ENCODE peak calls at places on chromosomes 2 and 18, in ten cellular contexts. G is stimulated activated CD8-positive, alpha-beta memory T cell treated with anti-CD3 and anti-CD28 coated beads, Interleukin-2, amount 100 ng/mL, for 1 hour; O is amygdala; I is astrocyte of the spinal cord; Z is tibial nerve; A is A549; S is renal cortical epithelial cell; Q is AG09319; M is aorta; E is AG08396. N is an unnamed sample.

GRCh38 chr2:1625281-1626001 is 118.9 kb downstream of the PXDN start:
- DNase-seq in G (no peak), O (no peak), I (peak), Z (no peak), A (peak), S (peak), Q (peak), M (no peak), E (no peak), N (peak)

GRCh38 chr2:98897746-98898145 is 38.3 kb downstream of the CRACDL start:
- DNase-seq in G (no peak), O (no peak), I (no peak), Z (no peak), A (no peak), S (no peak), Q (no peak), M (no peak), E (no peak), N (no peak)

GRCh38 chr2:15973446-15974202 is 33.3 kb downstream of the MYCN start:
- DNase-seq in G (no peak), O (no peak), I (no peak), Z (no peak), A (no peak), S (no peak), Q (no peak), M (no peak), E (no peak), N (no peak)

GRCh38 chr2:109318150-109318948 is 189.3 kb downstream of the SH3RF3 start:
- DNase-seq in G (no peak), O (peak), I (peak), Z (peak), A (no peak), S (peak), Q (peak), M (peak), E (peak), N (peak)

GRCh38 chr2:1671916-1672315 is 72.4 kb downstream of the PXDN start:
- DNase-seq in G (no peak), O (no peak), I (no peak), Z (no peak), A (no peak), S (no peak), Q (no peak), M (no peak), E (no peak), N (no peak)

GRCh38 chr2:36544638-36545338 is 53.2 kb downstream of the FEZ2 start:
- DNase-seq in G (no peak), O (no peak), I (no peak), Z (no peak), A (no peak), S (no peak), Q (no peak), M (no peak), E (no peak), N (no peak)

GRCh38 chr2:241860184-241861078 is 1.7 kb upstream of the PDCD1 start:
- DNase-seq in G (no peak), O (no peak), I (no peak), Z (no peak), A (no peak), S (no peak), Q (no peak), M (no peak), E (no peak), N (no peak)

GRCh38 chr2:88263861-88264260 is 93.7 kb downstream of the THNSL2 start:
- DNase-seq in G (no peak), O (no peak), I (no peak), Z (no peak), A (no peak), S (no peak), Q (no peak), M (no peak), E (no peak), N (no peak)

GRCh38 chr2:128832946-128833560 is 514.4 kb upstream of the HS6ST1 start:
- DNase-seq in G (no peak), O (no peak), I (no peak), Z (no peak), A (no peak), S (no peak), Q (no peak), M (no peak), E (no peak), N (peak)

GRCh38 chr2:20172273-20173052 is 52.5 kb downstream of the SDC1 start:
- DNase-seq in G (no peak), O (no peak), I (no peak), Z (no peak), A (no peak), S (no peak), Q (no peak), M (peak), E (no peak), N (no peak)

GRCh38 chr2:75311993-75312392 is 112.7 kb upstream of the TACR1 start:
- DNase-seq in G (no peak), O (no peak), I (no peak), Z (no peak), A (no peak), S (no peak), Q (no peak), M (no peak), E (no peak), N (no peak)

GRCh38 chr2:27992787-27993747 is 102.5 kb downstream of the BABAM2 start:
- DNase-seq in G (no peak), O (no peak), I (peak), Z (no peak), A (peak), S (peak), Q (no peak), M (no peak), E (peak), N (no peak)

GRCh38 chr2:54468643-54469042 is 12.5 kb downstream of the SPTBN1 start:
- DNase-seq in G (no peak), O (no peak), I (peak), Z (no peak), A (no peak), S (no peak), Q (no peak), M (no peak), E (no peak), N (no peak)

GRCh38 chr2:186255823-186256222 is 230.2 kb upstream of the ZC3H15 start:
- DNase-seq in G (no peak), O (no peak), I (no peak), Z (no peak), A (no peak), S (no peak), Q (no peak), M (no peak), E (no peak), N (no peak)

GRCh38 chr2:236977199-236977883 is 108.3 kb upstream of the COPS8 start:
- DNase-seq in G (no peak), O (no peak), I (no peak), Z (no peak), A (no peak), S (no peak), Q (no peak), M (no peak), E (no peak), N (no peak)

GRCh38 chr18:53490019-53490418 is 734.5 kb downstream of the MBD2 start:
- DNase-seq in G (no peak), O (no peak), I (no peak), Z (no peak), A (no peak), S (peak), Q (no peak), M (no peak), E (no peak), N (no peak)

GRCh38 chr2:133574620-133575019 is 6.4 kb upstream of the NCKAP5 start:
- DNase-seq in G (no peak), O (no peak), I (no peak), Z (no peak), A (no peak), S (no peak), Q (no peak), M (no peak), E (no peak), N (peak)

GRCh38 chr2:76252704-76253103 is 542.0 kb upstream of the GCFC2 start:
- DNase-seq in G (no peak), O (no peak), I (no peak), Z (no peak), A (no peak), S (no peak), Q (no peak), M (no peak), E (no peak), N (no peak)

GRCh38 chr2:3661149-3661660 is 3.2 kb downstream of the ALLC start:
- DNase-seq in G (no peak), O (no peak), I (no peak), Z (no peak), A (no peak), S (no peak), Q (peak), M (peak), E (no peak), N (no peak)

GRCh38 chr2:70448041-70448440 is 105.6 kb downstream of the TGFA start:
- DNase-seq in G (no peak), O (no peak), I (no peak), Z (no peak), A (no peak), S (no peak), Q (no peak), M (no peak), E (no peak), N (no peak)

GRCh38 chr2:161418715-161419337 is 2.7 kb downstream of the TBR1 start:
- DNase-seq in G (no peak), O (no peak), I (peak), Z (no peak), A (no peak), S (no peak), Q (no peak), M (no peak), E (no peak), N (no peak)